ENCODE peak calls at places on chromosomes 11 and 22, in four cellular contexts. One of them, this sample, is unnamed.

GRCh38 chr22:24550028-24550901 is 4.7 kb downstream of the GUCD1 start:
- DNase-seq in AG09319: no peak
- DNase-seq in dorsolateral prefrontal cortex: no peak
- DNase-seq in GM10248: no peak
- DNase-seq in this sample: no peak

GRCh38 chr11:87368876-87369480 is 331.2 kb downstream of the TMEM135 start:
- DNase-seq in AG09319: no peak
- DNase-seq in dorsolateral prefrontal cortex: no peak
- DNase-seq in GM10248: no peak
- DNase-seq in this sample: no peak

GRCh38 chr11:540583-541432 is 3.5 kb downstream of the LRRC56 start:
- DNase-seq in AG09319: no peak
- DNase-seq in dorsolateral prefrontal cortex: no peak
- DNase-seq in GM10248: no peak
- DNase-seq in this sample: no peak

GRCh38 chr11:64007160-64007628 is 21.0 kb downstream of the OTUB1 start:
- DNase-seq in AG09319: no peak
- DNase-seq in dorsolateral prefrontal cortex: no peak
- DNase-seq in GM10248: no peak
- DNase-seq in this sample: no peak

GRCh38 chr22:48838376-48838775 is 989.3 kb downstream of the BRD1 start:
- DNase-seq in AG09319: no peak
- DNase-seq in dorsolateral prefrontal cortex: no peak
- DNase-seq in GM10248: no peak
- DNase-seq in this sample: no peak

GRCh38 chr11:87769626-87770025 is 405.6 kb downstream of the RAB38 start:
- DNase-seq in AG09319: no peak
- DNase-seq in dorsolateral prefrontal cortex: no peak
- DNase-seq in GM10248: no peak
- DNase-seq in this sample: no peak

GRCh38 chr11:107969219-107969618 is 39.5 kb upstream of the CUL5 start:
- DNase-seq in AG09319: no peak
- DNase-seq in dorsolateral prefrontal cortex: no peak
- DNase-seq in GM10248: no peak
- DNase-seq in this sample: no peak

GRCh38 chr11:110878513-110878912 is 166.3 kb upstream of the ARHGAP20 start:
- DNase-seq in AG09319: no peak
- DNase-seq in dorsolateral prefrontal cortex: no peak
- DNase-seq in GM10248: no peak
- DNase-seq in this sample: no peak

GRCh38 chr11:17581036-17581731 is 34.1 kb downstream of the OTOG start:
- DNase-seq in AG09319: no peak
- DNase-seq in dorsolateral prefrontal cortex: no peak
- DNase-seq in GM10248: no peak
- DNase-seq in this sample: no peak

GRCh38 chr11:76568621-76569020 is 101.9 kb downstream of the LRRC32 start:
- DNase-seq in AG09319: no peak
- DNase-seq in dorsolateral prefrontal cortex: no peak
- DNase-seq in GM10248: no peak
- DNase-seq in this sample: no peak

GRCh38 chr22:39207141-39208012 is 37.4 kb downstream of the PDGFB start:
- DNase-seq in AG09319: no peak
- DNase-seq in dorsolateral prefrontal cortex: no peak
- DNase-seq in GM10248: no peak
- DNase-seq in this sample: no peak

GRCh38 chr11:62689421-62690183 is at the start of gene LRRN4CL:
- DNase-seq in AG09319: peak
- DNase-seq in dorsolateral prefrontal cortex: no peak
- DNase-seq in GM10248: no peak
- DNase-seq in this sample: no peak

GRCh38 chr11:92259861-92260260 is 35.2 kb downstream of the FAT3 start:
- DNase-seq in AG09319: no peak
- DNase-seq in dorsolateral prefrontal cortex: no peak
- DNase-seq in GM10248: no peak
- DNase-seq in this sample: no peak

GRCh38 chr11:3907590-3907989 is 52.1 kb downstream of the STIM1 start:
- DNase-seq in AG09319: no peak
- DNase-seq in dorsolateral prefrontal cortex: no peak
- DNase-seq in GM10248: no peak
- DNase-seq in this sample: no peak

GRCh38 chr22:46966846-46967245 is 204.4 kb downstream of the TBC1D22A start:
- DNase-seq in AG09319: no peak
- DNase-seq in dorsolateral prefrontal cortex: no peak
- DNase-seq in GM10248: no peak
- DNase-seq in this sample: no peak

GRCh38 chr11:113273720-113274119 is 40.7 kb upstream of the TTC12 start:
- DNase-seq in AG09319: no peak
- DNase-seq in dorsolateral prefrontal cortex: no peak
- DNase-seq in GM10248: no peak
- DNase-seq in this sample: no peak

GRCh38 chr22:20591660-20592310 is 84.4 kb downstream of the MED15 start:
- DNase-seq in AG09319: no peak
- DNase-seq in dorsolateral prefrontal cortex: no peak
- DNase-seq in GM10248: no peak
- DNase-seq in this sample: no peak

GRCh38 chr11:100810146-100810545 is 123.1 kb downstream of the ARHGAP42 start:
- DNase-seq in AG09319: no peak
- DNase-seq in dorsolateral prefrontal cortex: no peak
- DNase-seq in GM10248: no peak
- DNase-seq in this sample: no peak

GRCh38 chr11:130798280-130798679 is 118.0 kb downstream of the SNX19 start:
- DNase-seq in AG09319: no peak
- DNase-seq in dorsolateral prefrontal cortex: no peak
- DNase-seq in GM10248: no peak
- DNase-seq in this sample: no peak

GRCh38 chr22:38824587-38824986 is 19.2 kb downstream of the NPTXR start:
- DNase-seq in AG09319: peak
- DNase-seq in dorsolateral prefrontal cortex: peak
- DNase-seq in GM10248: peak
- DNase-seq in this sample: peak

GRCh38 chr22:25853078-25853477 is 111.1 kb downstream of the MYO18B start:
- DNase-seq in AG09319: no peak
- DNase-seq in dorsolateral prefrontal cortex: no peak
- DNase-seq in GM10248: no peak
- DNase-seq in this sample: no peak

GRCh38 chr11:18650859-18651557 is 16.9 kb upstream of the SPTY2D1 start:
- DNase-seq in AG09319: peak
- DNase-seq in dorsolateral prefrontal cortex: no peak
- DNase-seq in GM10248: peak
- DNase-seq in this sample: no peak

GRCh38 chr11:66277475-66278391 is at the start of gene CNIH2:
- DNase-seq in AG09319: no peak
- DNase-seq in dorsolateral prefrontal cortex: no peak
- DNase-seq in GM10248: peak
- DNase-seq in this sample: no peak

GRCh38 chr11:11230802-11231562 is 122.1 kb downstream of the CSNK2A3 start:
- DNase-seq in AG09319: no peak
- DNase-seq in dorsolateral prefrontal cortex: no peak
- DNase-seq in GM10248: peak
- DNase-seq in this sample: peak

GRCh38 chr11:59668950-59669610 is at the start of gene PATL1:
- DNase-seq in AG09319: peak
- DNase-seq in dorsolateral prefrontal cortex: peak
- DNase-seq in GM10248: peak
- DNase-seq in this sample: peak

GRCh38 chr22:45493286-45493771 is 9.4 kb upstream of the FBLN1 start:
- DNase-seq in AG09319: no peak
- DNase-seq in dorsolateral prefrontal cortex: no peak
- DNase-seq in GM10248: no peak
- DNase-seq in this sample: no peak

GRCh38 chr11:10302744-10303557 is 1.9 kb upstream of the ADM start:
- DNase-seq in AG09319: no peak
- DNase-seq in dorsolateral prefrontal cortex: no peak
- DNase-seq in GM10248: peak
- DNase-seq in this sample: no peak